ENCODE peak calls at places on chromosomes 4 and X, in six cellular contexts. One of them, this sample, is unnamed.

GRCh38 chrX:44244008-44244407 is 99.5 kb downstream of the EFHC2 start:
- DNase-seq in CD8-positive, alpha-beta T cell: no peak
- DNase-seq in type B pancreatic cell: no peak
- DNase-seq in GM12865: peak; percentile 9
- DNase-seq in tibial nerve: no peak
- DNase-seq in keratinocyte: no peak
- DNase-seq in this sample: no peak

GRCh38 chr4:40040908-40041307 is 15.7 kb upstream of the N4BP2 start:
- DNase-seq in CD8-positive, alpha-beta T cell: no peak
- DNase-seq in type B pancreatic cell: no peak
- DNase-seq in GM12865: no peak
- DNase-seq in tibial nerve: no peak
- DNase-seq in keratinocyte: no peak
- DNase-seq in this sample: no peak

GRCh38 chr4:129239088-129239487 is 143.1 kb downstream of the C4orf33 start:
- DNase-seq in CD8-positive, alpha-beta T cell: no peak
- DNase-seq in type B pancreatic cell: no peak
- DNase-seq in GM12865: no peak
- DNase-seq in tibial nerve: no peak
- DNase-seq in keratinocyte: no peak
- DNase-seq in this sample: no peak

GRCh38 chrX:24229400-24229879 is 79.9 kb downstream of the ZFX start:
- DNase-seq in CD8-positive, alpha-beta T cell: no peak
- DNase-seq in type B pancreatic cell: no peak
- DNase-seq in GM12865: peak; percentile 28
- DNase-seq in tibial nerve: no peak
- DNase-seq in keratinocyte: no peak
- DNase-seq in this sample: no peak

GRCh38 chr4:40055379-40055872 is 1.2 kb upstream of the N4BP2 start:
- DNase-seq in CD8-positive, alpha-beta T cell: no peak
- DNase-seq in type B pancreatic cell: no peak
- DNase-seq in GM12865: no peak
- DNase-seq in tibial nerve: no peak
- DNase-seq in keratinocyte: no peak
- DNase-seq in this sample: no peak

GRCh38 chr4:74032064-74032463 is 6.4 kb downstream of the CXCL3 start:
- DNase-seq in CD8-positive, alpha-beta T cell: no peak
- DNase-seq in type B pancreatic cell: no peak
- DNase-seq in GM12865: no peak
- DNase-seq in tibial nerve: no peak
- DNase-seq in keratinocyte: no peak
- DNase-seq in this sample: no peak

GRCh38 chrX:50198348-50198747 is 2.5 kb downstream of the AKAP4 start:
- DNase-seq in CD8-positive, alpha-beta T cell: no peak
- DNase-seq in type B pancreatic cell: no peak
- DNase-seq in GM12865: no peak
- DNase-seq in tibial nerve: no peak
- DNase-seq in keratinocyte: no peak
- DNase-seq in this sample: no peak

GRCh38 chr4:156931267-156931666 is 40.3 kb downstream of the PDGFC start:
- DNase-seq in CD8-positive, alpha-beta T cell: no peak
- DNase-seq in type B pancreatic cell: no peak
- DNase-seq in GM12865: no peak
- DNase-seq in tibial nerve: no peak
- DNase-seq in keratinocyte: no peak
- DNase-seq in this sample: no peak

GRCh38 chrX:10235851-10236250 is 79.1 kb downstream of the CLCN4 start:
- DNase-seq in CD8-positive, alpha-beta T cell: no peak
- DNase-seq in type B pancreatic cell: no peak
- DNase-seq in GM12865: no peak
- DNase-seq in tibial nerve: no peak
- DNase-seq in keratinocyte: no peak
- DNase-seq in this sample: no peak

GRCh38 chr4:120215350-120215749 is 148.7 kb upstream of the MAD2L1 start:
- DNase-seq in CD8-positive, alpha-beta T cell: no peak
- DNase-seq in type B pancreatic cell: no peak
- DNase-seq in GM12865: no peak
- DNase-seq in tibial nerve: no peak
- DNase-seq in keratinocyte: no peak
- DNase-seq in this sample: no peak
- TF ChIP-seq CTCF in CD8-positive, alpha-beta T cell: no peak
- TF ChIP-seq CTCF in type B pancreatic cell: no peak
- TF ChIP-seq CTCF in GM12865: no peak
- TF ChIP-seq CTCF in tibial nerve: no peak
- TF ChIP-seq CTCF in keratinocyte: no peak
- TF ChIP-seq CTCF in this sample: no peak

GRCh38 chr4:55318541-55319129 is 27.4 kb upstream of the SRD5A3 start:
- DNase-seq in CD8-positive, alpha-beta T cell: no peak
- DNase-seq in type B pancreatic cell: no peak
- DNase-seq in GM12865: no peak
- DNase-seq in tibial nerve: no peak
- DNase-seq in keratinocyte: no peak
- DNase-seq in this sample: no peak
- TF ChIP-seq CTCF in CD8-positive, alpha-beta T cell: no peak
- TF ChIP-seq CTCF in type B pancreatic cell: no peak
- TF ChIP-seq CTCF in GM12865: no peak
- TF ChIP-seq CTCF in tibial nerve: no peak
- TF ChIP-seq CTCF in keratinocyte: no peak
- TF ChIP-seq CTCF in this sample: no peak

DNA sequence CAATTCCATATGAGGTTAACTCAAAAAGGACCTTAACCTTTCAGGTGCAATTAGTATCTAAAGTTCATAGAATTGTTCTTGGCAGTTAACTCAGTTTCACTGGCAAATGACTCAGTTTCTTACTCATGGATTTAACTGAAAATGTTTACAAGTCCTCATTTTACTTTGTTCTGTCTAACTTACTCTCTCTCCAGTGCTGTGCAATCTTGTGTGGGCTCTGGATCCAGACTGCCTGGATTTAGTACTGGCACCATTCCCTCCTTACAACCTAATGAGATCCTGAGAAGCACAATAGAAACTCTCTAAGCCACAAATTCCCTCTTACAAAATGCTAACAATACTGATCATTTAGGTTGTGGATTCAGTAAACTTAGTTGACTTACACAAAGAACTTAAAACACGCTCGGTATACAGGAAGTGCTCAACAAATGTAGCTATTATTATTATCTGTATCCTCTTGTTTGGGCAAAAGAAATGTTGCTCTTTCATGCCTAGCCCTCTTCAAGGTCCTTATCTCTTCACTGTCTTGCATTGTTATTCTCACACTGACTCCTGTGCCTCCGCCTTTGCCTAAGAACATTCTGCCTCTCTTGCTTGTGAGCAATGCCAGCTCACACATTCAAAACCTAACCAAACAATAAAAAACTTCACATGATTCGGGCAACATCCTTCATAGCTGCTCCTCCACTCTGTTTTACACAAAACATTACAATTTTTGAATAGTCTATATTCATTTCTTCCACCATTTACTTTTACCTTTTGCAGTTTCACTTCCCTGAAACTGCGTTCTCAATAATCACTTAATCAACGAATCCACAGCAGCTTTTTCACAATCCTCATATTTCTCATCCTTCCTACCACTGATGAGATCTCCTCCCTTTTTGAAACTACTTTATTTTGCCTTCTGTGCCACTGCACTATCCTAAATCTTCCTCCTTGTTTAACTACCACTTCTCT is 91.8 kb downstream of the PDE5A start:
- DNase-seq in CD8-positive, alpha-beta T cell: no peak
- DNase-seq in type B pancreatic cell: no peak
- DNase-seq in GM12865: no peak
- DNase-seq in tibial nerve: no peak
- DNase-seq in keratinocyte: no peak
- DNase-seq in this sample: no peak
- TF ChIP-seq CTCF in CD8-positive, alpha-beta T cell: no peak
- TF ChIP-seq CTCF in type B pancreatic cell: no peak
- TF ChIP-seq CTCF in GM12865: no peak
- TF ChIP-seq CTCF in tibial nerve: no peak
- TF ChIP-seq CTCF in keratinocyte: no peak
- TF ChIP-seq CTCF in this sample: no peak

GRCh38 chr4:164952551-164952950 is 24.9 kb downstream of the TRIM61 start:
- DNase-seq in CD8-positive, alpha-beta T cell: no peak
- DNase-seq in type B pancreatic cell: no peak
- DNase-seq in GM12865: no peak
- DNase-seq in tibial nerve: no peak
- DNase-seq in keratinocyte: no peak
- DNase-seq in this sample: no peak

GRCh38 chr4:164946810-164947209 is 30.6 kb downstream of the TRIM61 start:
- DNase-seq in CD8-positive, alpha-beta T cell: no peak
- DNase-seq in type B pancreatic cell: no peak
- DNase-seq in GM12865: no peak
- DNase-seq in tibial nerve: no peak
- DNase-seq in keratinocyte: no peak
- DNase-seq in this sample: no peak

GRCh38 chr4:164948943-164949342 is 28.5 kb downstream of the TRIM61 start:
- DNase-seq in CD8-positive, alpha-beta T cell: no peak
- DNase-seq in type B pancreatic cell: no peak
- DNase-seq in GM12865: no peak
- DNase-seq in tibial nerve: no peak
- DNase-seq in keratinocyte: no peak
- DNase-seq in this sample: no peak

GRCh38 chr4:164945146-164945545 is 32.3 kb downstream of the TRIM61 start:
- DNase-seq in CD8-positive, alpha-beta T cell: no peak
- DNase-seq in type B pancreatic cell: no peak
- DNase-seq in GM12865: no peak
- DNase-seq in tibial nerve: no peak
- DNase-seq in keratinocyte: no peak
- DNase-seq in this sample: no peak

DNA sequence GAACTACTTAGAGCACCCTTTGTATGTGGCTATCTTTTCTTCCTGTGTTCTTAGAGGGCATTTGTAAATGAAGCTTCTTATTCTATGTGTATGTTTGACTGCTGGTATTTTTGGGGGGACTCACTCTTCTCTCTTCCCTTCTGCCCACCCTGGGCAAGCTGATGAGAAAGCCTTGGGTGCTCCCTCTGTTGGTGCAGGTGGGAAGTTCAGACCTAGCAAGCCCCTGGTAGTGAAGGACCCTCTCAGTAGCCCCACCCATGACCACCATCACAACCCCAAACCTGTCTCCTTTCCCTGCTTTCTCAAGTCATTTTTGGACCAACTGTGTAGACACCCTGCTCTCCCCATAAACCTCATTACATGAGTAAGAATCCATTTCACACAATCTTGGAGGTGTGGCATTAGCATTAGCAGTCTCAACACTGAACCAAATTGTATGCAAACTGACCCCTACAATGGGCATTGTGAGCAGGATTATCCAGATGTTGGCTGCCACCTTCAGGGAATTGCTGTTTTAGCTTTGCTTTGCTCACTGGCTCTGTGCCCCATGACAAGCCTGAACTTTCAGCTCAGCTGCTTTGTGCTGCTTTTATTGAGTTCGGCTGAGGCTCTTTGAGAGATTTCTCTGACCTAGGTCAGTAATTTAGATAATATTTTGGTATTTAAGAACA is 27.9 kb downstream of the TRIM61 start:
- DNase-seq in CD8-positive, alpha-beta T cell: no peak
- DNase-seq in type B pancreatic cell: no peak
- DNase-seq in GM12865: peak; percentile 32
- DNase-seq in tibial nerve: no peak
- DNase-seq in keratinocyte: no peak
- DNase-seq in this sample: no peak
- TF ChIP-seq CTCF in CD8-positive, alpha-beta T cell: no peak
- TF ChIP-seq CTCF in type B pancreatic cell: peak; percentile 33
- TF ChIP-seq CTCF in GM12865: peak; percentile 48
- TF ChIP-seq CTCF in tibial nerve: no peak
- TF ChIP-seq CTCF in keratinocyte: peak; percentile 59
- TF ChIP-seq CTCF in this sample: peak; percentile 10

GRCh38 chr4:101187837-101188236 is 159.5 kb downstream of the PPP3CA start:
- DNase-seq in CD8-positive, alpha-beta T cell: no peak
- DNase-seq in type B pancreatic cell: no peak
- DNase-seq in GM12865: no peak
- DNase-seq in tibial nerve: no peak
- DNase-seq in keratinocyte: no peak
- DNase-seq in this sample: no peak
- TF ChIP-seq CTCF in CD8-positive, alpha-beta T cell: peak; percentile 47
- TF ChIP-seq CTCF in type B pancreatic cell: peak; percentile 36
- TF ChIP-seq CTCF in GM12865: no peak
- TF ChIP-seq CTCF in tibial nerve: no peak
- TF ChIP-seq CTCF in keratinocyte: no peak
- TF ChIP-seq CTCF in this sample: peak; percentile 76

GRCh38 chrX:101257448-101258259 is 33.5 kb downstream of the TAF7L start:
- DNase-seq in CD8-positive, alpha-beta T cell: no peak
- DNase-seq in type B pancreatic cell: no peak
- DNase-seq in GM12865: no peak
- DNase-seq in tibial nerve: no peak
- DNase-seq in keratinocyte: no peak
- DNase-seq in this sample: no peak

GRCh38 chrX:101258260-101258581 is 32.9 kb downstream of the TAF7L start:
- DNase-seq in CD8-positive, alpha-beta T cell: no peak
- DNase-seq in type B pancreatic cell: no peak
- DNase-seq in GM12865: no peak
- DNase-seq in tibial nerve: no peak
- DNase-seq in keratinocyte: no peak
- DNase-seq in this sample: no peak

GRCh38 chrX:101263766-101264165 is 27.4 kb downstream of the TAF7L start:
- DNase-seq in CD8-positive, alpha-beta T cell: no peak
- DNase-seq in type B pancreatic cell: no peak
- DNase-seq in GM12865: no peak
- DNase-seq in tibial nerve: no peak
- DNase-seq in keratinocyte: no peak
- DNase-seq in this sample: no peak

GRCh38 chrX:101262590-101262989 is 28.5 kb downstream of the TAF7L start:
- DNase-seq in CD8-positive, alpha-beta T cell: no peak
- DNase-seq in type B pancreatic cell: no peak
- DNase-seq in GM12865: no peak
- DNase-seq in tibial nerve: no peak
- DNase-seq in keratinocyte: no peak
- DNase-seq in this sample: no peak

DNA sequence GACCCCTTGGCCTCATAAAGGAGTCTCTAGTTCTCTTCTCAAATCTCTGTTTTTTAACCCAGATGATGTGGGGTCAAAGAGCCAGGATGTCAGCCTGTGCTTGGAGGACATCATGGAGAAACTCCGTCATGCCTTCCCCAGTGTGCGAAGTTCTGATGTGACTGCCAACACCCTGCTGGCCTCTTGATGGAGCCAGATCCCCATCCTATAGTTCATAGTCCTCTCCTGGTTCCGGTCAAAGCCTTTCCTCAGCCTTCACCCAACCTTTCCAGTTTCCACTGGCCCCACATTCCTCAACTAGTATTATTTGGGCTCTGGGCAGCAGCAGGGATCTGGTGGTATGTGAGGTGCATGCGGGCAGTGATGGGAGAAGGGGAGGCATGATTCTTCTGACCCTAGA is 30.7 kb downstream of the TAF7L start:
- DNase-seq in CD8-positive, alpha-beta T cell: no peak
- DNase-seq in type B pancreatic cell: no peak
- DNase-seq in GM12865: peak; percentile 0
- DNase-seq in tibial nerve: no peak
- DNase-seq in keratinocyte: no peak
- DNase-seq in this sample: no peak
- TF ChIP-seq CTCF in CD8-positive, alpha-beta T cell: no peak
- TF ChIP-seq CTCF in type B pancreatic cell: no peak
- TF ChIP-seq CTCF in GM12865: peak; percentile 11
- TF ChIP-seq CTCF in tibial nerve: no peak
- TF ChIP-seq CTCF in keratinocyte: peak; percentile 47
- TF ChIP-seq CTCF in this sample: peak; percentile 28